ENCODE peak calls at places on chromosomes 12 and 14, in five cellular contexts. A is heart right ventricle, P is sigmoid colon, V is SJSA1, Q is neural progenitor cell. E is an unnamed sample.

GRCh38 chr14:33967138-33967537 is 16.3 kb upstream of the EGLN3 start:
- DNase-seq in A (no peak), P (no peak), V (no peak), Q (no peak), E (no peak)

GRCh38 chr14:24013654-24014514 is 25.2 kb downstream of the DHRS4L2 start:
- DNase-seq in A (no peak), P (peak; percentile 72), V (peak; percentile 46), Q (peak; percentile 75), E (peak; percentile 68)

GRCh38 chr12:54217774-54218221 is 29.0 kb upstream of the SMUG1 start:
- DNase-seq in A (peak; percentile 23), P (no peak), V (no peak), Q (peak; percentile 86), E (no peak)

GRCh38 chr12:82650627-82651337 is 35.9 kb upstream of the TMTC2 start:
- DNase-seq in A (no peak), P (no peak), V (peak; percentile 10), Q (no peak), E (no peak)

GRCh38 chr12:125332900-125333299 is 267.7 kb downstream of the AACS start:
- DNase-seq in A (no peak), P (no peak), V (no peak), Q (no peak), E (no peak)

GRCh38 chr14:24840204-24840893 is 206.4 kb upstream of the GZMB start:
- DNase-seq in A (no peak), P (no peak), V (peak; percentile 54), Q (peak; percentile 18), E (no peak)

GRCh38 chr12:94198469-94198868 is 50.1 kb downstream of the PLXNC1 start:
- DNase-seq in A (no peak), P (no peak), V (no peak), Q (no peak), E (no peak)

GRCh38 chr12:117261267-117261666 is 71.0 kb upstream of the FBXO21 start:
- DNase-seq in A (no peak), P (peak; percentile 2), V (peak; percentile 41), Q (no peak), E (no peak)

GRCh38 chr12:53941750-53942149 is 3.1 kb downstream of the HOXC13 start:
- DNase-seq in A (no peak), P (no peak), V (peak; percentile 42), Q (no peak), E (no peak)

GRCh38 chr12:106137456-106138278 is 1.1 kb downstream of the NUAK1 start:
- DNase-seq in A (no peak), P (no peak), V (no peak), Q (peak; percentile 24), E (no peak)

GRCh38 chr12:102182635-102183034 is 15.0 kb downstream of the PMCH start:
- DNase-seq in A (no peak), P (no peak), V (no peak), Q (no peak), E (no peak)

GRCh38 chr14:51360592-51360991 is 120.5 kb downstream of the TMX1 start:
- DNase-seq in A (no peak), P (no peak), V (no peak), Q (no peak), E (no peak)

GRCh38 chr14:54366726-54367707 is 29.8 kb upstream of the CDKN3 start:
- DNase-seq in A (no peak), P (no peak), V (peak; percentile 15), Q (peak; percentile 72), E (no peak)

GRCh38 chr12:102096855-102097254 is 23.1 kb downstream of the NUP37 start:
- DNase-seq in A (no peak), P (no peak), V (no peak), Q (no peak), E (no peak)

GRCh38 chr14:70441641-70442040 is 10.3 kb upstream of the ADAM21 start:
- DNase-seq in A (no peak), P (no peak), V (no peak), Q (no peak), E (no peak)

GRCh38 chr14:94028450-94028826 is 2.3 kb downstream of the OTUB2 start:
- DNase-seq in A (no peak), P (no peak), V (peak; percentile 35), Q (peak; percentile 33), E (no peak)

GRCh38 chr14:70822706-70823185 is 13.4 kb upstream of the MAP3K9 start:
- DNase-seq in A (peak; percentile 53), P (no peak), V (no peak), Q (peak; percentile 89), E (no peak)

GRCh38 chr12:99759467-99759866 is 111.9 kb downstream of the GARIN6 start:
- DNase-seq in A (no peak), P (no peak), V (no peak), Q (no peak), E (no peak)

GRCh38 chr14:35107866-35108265 is 13.9 kb downstream of the PPP2R3C start:
- DNase-seq in A (no peak), P (no peak), V (no peak), Q (no peak), E (no peak)

GRCh38 chr12:92506891-92507290 is 195.9 kb upstream of the PLEKHG7 start:
- DNase-seq in A (no peak), P (no peak), V (no peak), Q (no peak), E (no peak)
- H3K27ac ChIP-seq in A (no peak overlapping the region), P (peak overlapping the region; percentile 78), V (no peak overlapping the region), Q (no peak overlapping the region), E (no peak overlapping the region)

DNA sequence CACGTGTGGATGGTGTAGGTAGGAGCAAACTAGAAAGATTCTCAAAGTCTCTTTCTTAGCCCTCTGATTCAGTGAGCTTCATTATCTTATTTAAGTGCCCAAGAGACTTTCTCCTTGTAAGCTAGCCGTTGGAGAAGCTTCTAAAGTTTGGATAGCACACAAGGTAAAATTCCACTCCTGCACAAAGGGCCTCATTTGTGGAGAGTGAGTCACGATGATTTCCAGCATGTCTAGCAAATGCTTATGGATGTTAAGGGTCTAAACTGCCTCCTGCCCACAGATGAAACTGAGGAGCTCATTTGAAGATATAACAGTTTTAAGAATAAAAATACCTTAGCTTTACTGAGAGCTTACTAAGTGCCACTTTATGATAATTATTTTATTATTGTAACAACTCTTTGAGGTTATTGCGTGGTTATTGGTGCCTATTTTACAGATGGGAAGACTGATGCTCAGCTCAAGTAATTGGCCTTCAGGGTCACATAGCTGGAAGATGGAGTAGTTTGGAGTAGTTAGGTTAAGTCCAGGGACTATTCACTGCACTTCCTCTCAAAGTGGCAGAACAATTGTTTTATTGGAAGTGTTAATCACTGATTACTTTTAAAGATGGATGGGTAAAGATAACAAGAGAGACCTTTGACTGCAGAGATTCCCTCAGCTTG is 78.7 kb upstream of the HIF1A start:
- DNase-seq in A (no peak), P (no peak), V (peak; percentile 64), Q (no peak), E (no peak)
- H3K27ac ChIP-seq in A (no peak overlapping the region), P (peak overlapping the region; percentile 52), V (peak overlapping the region; percentile 74), Q (no peak overlapping the region), E (peak overlapping the region; percentile 76)

DNA sequence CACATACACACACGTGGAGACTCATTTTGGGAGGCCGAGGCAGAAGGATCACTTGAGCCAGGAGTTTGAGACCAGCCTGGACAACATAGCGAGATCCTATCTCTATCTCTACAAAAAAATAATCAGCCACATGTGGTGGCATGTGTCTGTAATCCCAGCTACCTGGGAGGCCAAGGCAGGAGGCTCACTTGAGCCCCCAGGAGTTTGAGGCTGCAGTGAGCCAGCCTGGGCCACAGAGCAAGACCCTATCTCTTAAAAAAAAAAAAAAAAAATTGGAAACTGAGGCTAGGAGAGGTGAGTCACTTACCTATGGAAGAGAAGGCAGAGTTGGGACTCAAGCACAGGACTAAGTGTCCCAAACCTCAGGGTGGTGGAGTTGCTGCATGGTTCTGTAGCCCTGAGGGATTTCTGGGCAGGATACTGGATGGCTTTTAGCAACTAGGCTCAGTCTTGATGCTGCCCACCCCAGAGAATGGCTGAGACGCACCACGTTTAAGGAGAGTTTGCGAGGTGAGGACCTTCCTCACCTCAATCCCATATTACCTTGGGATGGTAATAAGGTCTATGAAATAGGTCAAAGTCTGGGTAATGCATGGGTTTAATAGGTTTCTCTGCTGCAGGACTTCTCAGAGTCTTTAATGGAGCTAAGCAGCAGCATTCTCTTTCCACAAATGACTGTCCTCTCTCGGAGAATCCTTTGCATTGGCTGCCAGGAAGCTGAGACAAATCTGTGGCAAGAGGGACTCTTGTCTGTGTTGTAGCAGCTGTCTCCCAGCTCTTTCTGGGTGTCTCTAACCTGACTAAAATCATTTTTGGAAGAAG is 35.6 kb downstream of the SH2B3 start:
- DNase-seq in A (no peak), P (peak; percentile 17), V (no peak), Q (no peak), E (no peak)
- H3K27ac ChIP-seq in A (peak overlapping the region; percentile 90), P (peak overlapping the region; percentile 45), V (no peak overlapping the region), Q (no peak overlapping the region), E (no peak overlapping the region)

DNA sequence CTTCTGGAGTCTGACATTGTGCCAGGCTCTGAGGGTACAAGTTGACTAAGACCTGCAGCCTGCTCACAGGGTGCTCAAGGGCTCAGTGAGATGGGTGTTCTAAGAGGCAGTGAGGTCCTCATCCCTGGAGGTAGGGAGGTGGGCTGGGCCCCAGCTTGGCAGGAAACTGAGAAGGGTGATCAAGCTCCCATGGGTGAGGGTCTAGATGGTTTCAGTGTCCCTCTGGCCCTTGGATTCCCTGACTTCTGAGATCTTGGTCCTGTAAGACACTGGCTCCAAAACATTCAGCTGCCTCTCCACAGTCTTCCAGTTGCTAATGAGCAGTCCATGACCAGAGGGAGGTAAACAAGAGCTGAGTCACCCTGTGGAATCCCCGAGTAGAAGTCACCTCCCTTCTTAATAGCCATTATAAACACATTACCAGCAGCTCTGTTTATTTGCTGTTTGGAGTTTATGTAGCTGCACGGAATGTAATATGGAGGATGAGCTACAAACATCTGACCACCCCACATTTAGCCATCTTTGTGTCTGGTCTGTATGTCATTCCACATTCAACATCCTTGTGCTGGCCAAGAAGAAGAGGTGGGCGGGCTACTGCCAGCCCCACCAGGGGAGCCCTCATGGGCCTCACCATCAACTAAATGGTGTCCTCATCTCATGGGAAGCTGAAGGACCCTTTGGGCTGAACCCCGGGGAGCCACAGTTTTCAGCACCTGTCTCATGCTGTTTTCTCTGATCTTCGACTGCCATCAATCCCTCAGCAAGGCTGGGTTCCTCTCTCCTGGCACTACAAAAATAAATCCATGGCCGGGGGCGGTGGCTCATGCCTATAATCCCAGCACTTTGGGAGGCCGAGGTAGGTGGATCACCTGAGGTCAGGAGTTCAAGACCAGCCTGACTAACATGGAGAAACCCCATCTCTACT is 37.2 kb upstream of the BDKRB2 start:
- DNase-seq in A (no peak), P (peak; percentile 51), V (peak; percentile 90), Q (no peak), E (no peak)
- H3K27ac ChIP-seq in A (no peak overlapping the region), P (no peak overlapping the region), V (peak overlapping the region; percentile 82), Q (no peak overlapping the region), E (no peak overlapping the region)

GRCh38 chr12:31369712-31370521 is 44.0 kb upstream of the SINHCAF start:
- DNase-seq in A (no peak), P (peak; percentile 66), V (no peak), Q (peak; percentile 78), E (peak; percentile 49)
- H3K27ac ChIP-seq in A (peak overlapping the region; percentile 2), P (no peak overlapping the region), V (no peak overlapping the region), Q (peak overlapping the region; percentile 98), E (no peak overlapping the region)